ENCODE peak calls at places on chromosomes 13 and 19, in four cellular contexts. U is C1 segment of cervical spinal cord; L is astrocyte of the spinal cord; Z is CD8-positive, alpha-beta memory T cell. G is an unnamed sample.

GRCh38 chr19:10333758-10334339 is 520 bp upstream of the RAVER1 start:
- DNase-seq in L (peak), Z (no peak), U (no peak), G (peak)

GRCh38 chr13:110425444-110425780 is 118.3 kb downstream of the COL4A2 start:
- DNase-seq in L (peak), U (no peak), Z (no peak), G (no peak)

GRCh38 chr19:47587295-47587694 is 14.3 kb upstream of the ZNF541 start:
- DNase-seq in U (no peak), L (no peak), Z (no peak), G (peak)

GRCh38 chr13:23025848-23026608 is 154.8 kb upstream of the SGCG start:
- DNase-seq in U (no peak), L (no peak), Z (no peak), G (no peak)

GRCh38 chr19:22137791-22138190 is 59.0 kb downstream of the ZNF676 start:
- DNase-seq in U (no peak), L (no peak), Z (no peak), G (no peak)

GRCh38 chr19:54024660-54025059 is 33.2 kb downstream of the CACNG6 start:
- DNase-seq in U (no peak), Z (no peak), L (no peak), G (peak)

GRCh38 chr19:35116085-35116801 is 620 bp downstream of the FXYD3 start:
- DNase-seq in Z (no peak), L (no peak), U (no peak), G (no peak)

GRCh38 chr13:87820221-87820620 is 149.1 kb downstream of the SLITRK5 start:
- DNase-seq in Z (no peak), L (peak), U (no peak), G (no peak)

GRCh38 chr19:4378886-4379285 is 21.5 kb downstream of the SH3GL1 start:
- DNase-seq in Z (no peak), L (no peak), U (no peak), G (no peak)

GRCh38 chr13:71056581-71056980 is 810.4 kb downstream of the DACH1 start:
- DNase-seq in L (no peak), Z (no peak), U (no peak), G (no peak)

GRCh38 chr13:46666727-46667456 is 113.9 kb downstream of the LRCH1 start:
- DNase-seq in Z (no peak), U (no peak), L (no peak), G (no peak)

GRCh38 chr13:60591348-60591747 is 194.3 kb downstream of the TDRD3 start:
- DNase-seq in L (peak), U (no peak), Z (no peak), G (no peak)

GRCh38 chr13:99955747-99956472 is 15.7 kb downstream of the ZIC5 start:
- DNase-seq in U (no peak), L (peak), Z (no peak), G (no peak)

GRCh38 chr13:46586766-46587509 is 34.0 kb downstream of the LRCH1 start:
- DNase-seq in U (no peak), L (no peak), Z (no peak), G (no peak)

GRCh38 chr19:3073159-3073563 is 10.9 kb upstream of the TLE5 start:
- DNase-seq in L (no peak), Z (no peak), U (no peak), G (peak)

GRCh38 chr19:15871570-15871969 is 26.3 kb downstream of the CYP4F2 start:
- DNase-seq in U (no peak), L (no peak), Z (no peak), G (no peak)

GRCh38 chr19:47071731-47072130 is 23.3 kb upstream of the TMEM160 start:
- DNase-seq in Z (no peak), U (no peak), L (no peak), G (no peak)

GRCh38 chr19:41689993-41690800 is 2.1 kb upstream of the CEACAM7 start:
- DNase-seq in Z (no peak), U (no peak), L (no peak), G (no peak)

GRCh38 chr19:33245948-33246728 is 20.5 kb upstream of the SLC7A10 start:
- DNase-seq in U (no peak), L (no peak), Z (no peak), G (no peak)

GRCh38 chr19:10104665-10105221 is 1.4 kb upstream of the PPAN start:
- DNase-seq in L (no peak), Z (peak), U (no peak), G (no peak)

GRCh38 chr19:17401628-17402027 is 3.8 kb downstream of the BST2 start:
- DNase-seq in L (no peak), Z (no peak), U (no peak), G (no peak)

GRCh38 chr13:40517486-40518311 is 148.7 kb downstream of the FOXO1 start:
- DNase-seq in L (no peak), U (no peak), Z (no peak), G (no peak)

GRCh38 chr19:48959341-48960239 is 4.9 kb downstream of the BAX start:
- DNase-seq in U (no peak), L (no peak), Z (peak), G (no peak)

GRCh38 chr19:58575183-58576041 is 2.3 kb upstream of the MZF1 start:
- DNase-seq in U (no peak), Z (peak), L (peak), G (peak)

GRCh38 chr19:36213793-36214387 is 575 bp downstream of the ZNF565 start:
- DNase-seq in L (no peak), U (no peak), Z (no peak), G (peak)

GRCh38 chr19:12778020-12778904 is 2.9 kb upstream of the HOOK2 start:
- DNase-seq in Z (peak), U (no peak), L (peak), G (no peak)

GRCh38 chr13:106847049-106847448 is 279.1 kb upstream of the ARGLU1 start:
- DNase-seq in Z (no peak), L (no peak), U (no peak), G (no peak)

GRCh38 chr13:98372886-98373285 is 195.8 kb upstream of the RNF113B start:
- DNase-seq in U (no peak), L (peak), Z (no peak), G (no peak)

GRCh38 chr13:106472621-106473020 is 62.8 kb downstream of the EFNB2 start:
- DNase-seq in L (no peak), U (no peak), Z (no peak), G (no peak)

GRCh38 chr13:113835461-113836274 is 28.2 kb downstream of the GAS6 start:
- DNase-seq in U (no peak), L (peak), Z (no peak), G (no peak)

GRCh38 chr13:74388626-74389025 is 254.4 kb upstream of the KLF12 start:
- DNase-seq in L (no peak), Z (no peak), U (no peak), G (no peak)

GRCh38 chr19:49888478-49888901 is 8.2 kb downstream of the IL4I1 start:
- DNase-seq in L (no peak), U (no peak), Z (no peak), G (no peak)

GRCh38 chr19:46697142-46697960 is 19.6 kb downstream of the PRKD2 start:
- DNase-seq in L (peak), Z (no peak), U (no peak), G (no peak)

G was measured in RKO.